ENCODE peak calls at places on chromosomes 13 and 19, in seven cellular contexts. K is tibial nerve, Q is heart left ventricle, H is A549, O is upper lobe of left lung, S is HCT116, M is body of pancreas. E is an unnamed sample.

GRCh38 chr13:73828811-73829210 is 305.4 kb downstream of the KLF12 start:
- DNase-seq in K (no peak), Q (no peak), H (no peak), O (no peak), S (no peak), M (no peak), E (no peak)

GRCh38 chr13:99043700-99044300 is 65.9 kb upstream of the DOCK9 start:
- DNase-seq in K (no peak), Q (no peak), H (no peak), O (no peak), S (no peak), M (no peak), E (no peak)

GRCh38 chr19:35907377-35907745 is 734 bp downstream of the TYROBP start:
- DNase-seq in K (no peak), Q (no peak), H (no peak), O (no peak), S (no peak), M (no peak), E (no peak)

GRCh38 chr19:48646912-48647216 is 877 bp upstream of the CA11 start:
- DNase-seq in K (no peak), Q (no peak), H (no peak), O (no peak), S (no peak), M (no peak), E (no peak)

GRCh38 chr19:1264801-1265610 is 4.1 kb upstream of the CIRBP start:
- DNase-seq in K (no peak), Q (peak; percentile 82), H (peak; percentile 86), O (peak; percentile 84), S (no peak), M (peak; percentile 66), E (no peak)

GRCh38 chr13:27406178-27406939 is 18.1 kb upstream of the GTF3A start:
- DNase-seq in K (peak; percentile 17), Q (no peak), H (peak; percentile 49), O (no peak), S (no peak), M (peak; percentile 38), E (no peak)

GRCh38 chr19:11067356-11068113 is 21.7 kb upstream of the LDLR start:
- DNase-seq in K (no peak), Q (no peak), H (no peak), O (no peak), S (no peak), M (no peak), E (no peak)

GRCh38 chr13:98570929-98571372 is 6.0 kb downstream of the STK24 start:
- DNase-seq in K (no peak), Q (peak; percentile 31), H (no peak), O (peak; percentile 73), S (peak; percentile 83), M (peak; percentile 10), E (no peak)

GRCh38 chr13:27053902-27054595 is 117.6 kb downstream of the USP12 start:
- DNase-seq in K (no peak), Q (no peak), H (peak; percentile 29), O (no peak), S (peak; percentile 41), M (no peak), E (no peak)

GRCh38 chr19:32012206-32012605 is 333.2 kb upstream of the ZNF507 start:
- DNase-seq in K (no peak), Q (no peak), H (no peak), O (no peak), S (no peak), M (no peak), E (no peak)

GRCh38 chr13:73715910-73716257 is 418.3 kb downstream of the KLF12 start:
- DNase-seq in K (no peak), Q (no peak), H (no peak), O (no peak), S (no peak), M (no peak), E (no peak)

GRCh38 chr13:34749046-34749445 is 193.0 kb upstream of the NBEA start:
- DNase-seq in K (no peak), Q (no peak), H (no peak), O (no peak), S (no peak), M (no peak), E (no peak)

GRCh38 chr19:43619262-43620060 is at the start of gene ZNF428:
- DNase-seq in K (peak; percentile 69), Q (peak; percentile 93), H (peak; percentile 91), O (peak; percentile 92), S (peak; percentile 61), M (peak; percentile 89), E (peak; percentile 90)

GRCh38 chr19:45600340-45600885 is 1.6 kb downstream of the GPR4 start:
- DNase-seq in K (no peak), Q (no peak), H (no peak), O (no peak), S (no peak), M (no peak), E (no peak)

GRCh38 chr19:35879068-35879467 is 10.7 kb downstream of the APLP1 start:
- DNase-seq in K (no peak), Q (no peak), H (no peak), O (no peak), S (no peak), M (no peak), E (no peak)

GRCh38 chr13:27708325-27708724 is 84.0 kb upstream of the GSX1 start:
- DNase-seq in K (no peak), Q (peak; percentile 33), H (no peak), O (no peak), S (no peak), M (no peak), E (no peak)

GRCh38 chr19:49560358-49560900 is 19.9 kb downstream of the NOSIP start:
- DNase-seq in K (peak; percentile 61), Q (peak; percentile 65), H (no peak), O (peak; percentile 36), S (no peak), M (peak; percentile 83), E (no peak)

GRCh38 chr19:3178973-3179738 is 587 bp downstream of the S1PR4 start:
- DNase-seq in K (no peak), Q (no peak), H (no peak), O (no peak), S (no peak), M (no peak), E (peak; percentile 25)
- TF ChIP-seq POLR2A in K (no peak), Q (no peak), H (no peak), O (no peak), S (no peak), M (no peak), E (no peak)

DNA sequence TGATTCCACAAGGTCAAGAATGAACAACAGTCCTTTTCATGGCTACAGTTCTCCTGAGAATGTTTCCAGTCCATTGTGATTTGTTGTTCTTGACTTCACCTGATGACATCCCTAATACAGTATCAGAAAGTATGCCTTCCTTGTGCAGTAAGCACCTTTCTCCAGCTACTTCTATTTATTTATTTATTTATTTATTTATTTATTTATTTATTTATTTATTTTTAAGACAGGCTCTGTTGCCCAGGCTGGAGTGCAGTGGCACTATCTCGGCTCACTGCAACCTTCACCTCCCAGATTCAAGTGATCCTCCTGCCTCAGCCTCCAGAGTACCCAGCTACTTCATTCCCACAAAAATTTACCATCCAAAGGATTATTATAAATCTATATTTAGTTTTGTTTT is 6.6 kb upstream of the ZNF841 start:
- DNase-seq in K (no peak), Q (no peak), H (no peak), O (no peak), S (no peak), M (no peak), E (no peak)
- H3K27ac ChIP-seq in K (no peak overlapping the region), Q (no peak overlapping the region), H (no peak overlapping the region), O (no peak overlapping the region), S (no peak overlapping the region), M (no peak overlapping the region), E (no peak overlapping the region)

GRCh38 chr19:51111606-51112005 is 3.4 kb upstream of the CTU1 start:
- DNase-seq in K (no peak), Q (no peak), H (peak; percentile 55), O (no peak), S (peak; percentile 40), M (no peak), E (no peak)
- TF ChIP-seq CTCF in K (no peak), Q (no peak), H (no peak), O (no peak), S (no peak), M (no peak), E (no peak)

GRCh38 chr13:45340422-45341033 is 455 bp downstream of the TPT1 start:
- DNase-seq in K (peak; percentile 86), Q (peak; percentile 93), H (peak; percentile 84), O (peak; percentile 93), S (peak; percentile 58), M (peak; percentile 89), E (peak; percentile 95)

GRCh38 chr13:45341799-45342584 is 1.0 kb upstream of the TPT1 start:
- DNase-seq in K (peak; percentile 45), Q (peak; percentile 54), H (no peak), O (peak; percentile 72), S (no peak), M (peak; percentile 55), E (no peak)

GRCh38 chr13:45339399-45339798 is 1.6 kb downstream of the TPT1 start:
- DNase-seq in K (no peak), Q (no peak), H (no peak), O (no peak), S (no peak), M (no peak), E (no peak)

GRCh38 chr13:45339867-45340266 is 1.1 kb downstream of the TPT1 start:
- DNase-seq in K (no peak), Q (no peak), H (no peak), O (no peak), S (no peak), M (no peak), E (no peak)

DNA sequence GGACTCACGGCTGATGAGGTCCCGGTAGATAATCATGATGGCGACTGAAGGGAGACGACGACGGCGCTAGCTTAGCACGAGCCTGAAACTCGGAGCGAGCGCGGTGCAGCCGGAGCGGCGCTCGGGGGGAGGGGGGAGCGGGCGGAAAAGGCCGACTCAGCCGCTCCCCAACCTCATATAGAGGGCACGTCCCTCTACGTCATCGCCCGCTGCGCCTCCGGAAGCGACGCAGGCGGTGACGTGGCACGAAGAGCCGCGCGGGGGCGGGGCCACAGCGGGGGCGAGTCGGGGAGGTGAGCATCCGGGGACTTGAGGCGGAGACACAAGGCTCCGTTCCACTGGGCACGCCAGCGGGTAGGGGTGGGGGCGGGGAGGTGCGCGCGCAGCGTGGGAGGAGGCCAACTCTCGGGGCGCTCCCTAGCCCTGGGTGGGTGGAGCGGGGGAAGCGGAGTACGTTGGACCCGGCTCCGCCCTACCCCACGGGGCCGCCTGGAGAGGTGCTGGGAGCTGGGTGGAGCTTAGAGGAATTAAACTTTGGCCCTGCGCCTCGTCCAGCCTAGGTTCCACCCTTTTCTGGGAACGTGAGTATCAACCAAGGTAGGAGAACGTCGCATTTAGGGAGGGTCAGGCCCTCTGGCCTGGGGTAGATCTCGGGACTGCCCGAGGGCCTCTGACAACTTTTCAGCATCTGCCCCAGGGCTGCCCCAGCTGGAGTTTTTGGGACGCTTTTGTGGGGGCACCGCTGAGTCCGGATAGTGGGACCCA is at the start of gene TPT1:
- DNase-seq in K (peak; percentile 97), Q (peak; percentile 99), H (peak; percentile 98), O (peak; percentile 100), S (peak; percentile 96), M (peak; percentile 99), E (peak; percentile 99)
- TF ChIP-seq POLR2A in K (peak; percentile 93), Q (peak; percentile 84), H (peak; percentile 91), O (peak; percentile 95), S (peak; percentile 65), M (peak; percentile 97), E (peak; percentile 89)

E was measured in right lobe of liver.